ENCODE peak calls at places on chromosomes 13 and 19, in nine cellular contexts. L is GM12864, H is GM12878, T is fibroblast of lung, J is uterus, Q is endodermal cell, I is right lobe of liver, P is thoracic aorta, S is Peyer's patch. G is an unnamed sample.

GRCh38 chr13:91045351-91046034 is 302.0 kb upstream of the MIR17HG start:
- DNase-seq in P (no peak), L (no peak), S (no peak), Q (no peak), I (no peak), T (peak; percentile 9), H (no peak), J (no peak), G (no peak)

GRCh38 chr19:1045247-1045603 is 5.3 kb downstream of the ABCA7 start:
- DNase-seq in I (no peak), H (no peak), L (no peak), T (no peak), S (peak; percentile 77), Q (peak; percentile 94), P (no peak), J (no peak), G (no peak)

GRCh38 chr13:80727321-80727975 is 386.5 kb upstream of the SPRY2 start:
- DNase-seq in S (no peak), H (no peak), J (no peak), Q (no peak), L (no peak), T (no peak), P (no peak), I (no peak), G (no peak)

GRCh38 chr13:77136902-77137420 is 110.0 kb upstream of the FBXL3 start:
- DNase-seq in P (no peak), J (no peak), H (no peak), T (peak; percentile 96), Q (no peak), L (no peak), S (no peak), I (no peak), G (peak; percentile 34)

GRCh38 chr13:109400625-109401257 is 385.6 kb downstream of the IRS2 start:
- DNase-seq in I (peak; percentile 83), L (no peak), J (no peak), Q (no peak), S (peak; percentile 65), H (no peak), P (no peak), T (peak; percentile 6), G (no peak)

GRCh38 chr19:18300930-18301717 is 19.7 kb upstream of the JUND start:
- DNase-seq in H (no peak), S (peak; percentile 87), I (peak; percentile 96), T (peak; percentile 67), J (peak; percentile 83), L (no peak), Q (peak; percentile 54), P (peak; percentile 80), G (peak; percentile 87)

GRCh38 chr13:74191036-74191809 is 57.0 kb upstream of the KLF12 start:
- DNase-seq in H (no peak), P (no peak), J (no peak), L (no peak), T (peak; percentile 44), S (no peak), I (no peak), Q (no peak), G (no peak)

GRCh38 chr13:111117961-111118360 is 2.9 kb downstream of the ARHGEF7 start:
- DNase-seq in T (no peak), P (no peak), I (no peak), L (no peak), J (no peak), S (no peak), Q (no peak), H (no peak), G (no peak)

GRCh38 chr19:40223135-40223822 is 3.2 kb downstream of the CCNP start:
- DNase-seq in I (no peak), Q (peak; percentile 95), J (no peak), H (no peak), P (no peak), S (peak; percentile 75), T (no peak), L (no peak), G (no peak)

GRCh38 chr13:33213024-33213795 is 72.3 kb downstream of the STARD13 start:
- DNase-seq in S (no peak), Q (no peak), I (no peak), H (no peak), T (peak; percentile 88), P (no peak), J (no peak), L (no peak), G (no peak)

GRCh38 chr13:35489050-35489449 is 12.6 kb upstream of the MAB21L1 start:
- DNase-seq in L (no peak), I (no peak), Q (no peak), H (no peak), P (no peak), J (no peak), S (no peak), T (no peak), G (no peak)

GRCh38 chr13:113819731-113820715 is 43.9 kb downstream of the GAS6 start:
- DNase-seq in I (no peak), T (no peak), Q (no peak), P (no peak), S (no peak), J (no peak), L (no peak), H (no peak), G (no peak)

GRCh38 chr13:113819341-113819730 is 44.5 kb downstream of the GAS6 start:
- DNase-seq in S (no peak), H (no peak), L (no peak), P (no peak), Q (no peak), T (no peak), J (no peak), I (no peak), G (no peak)

GRCh38 chr13:113822266-113822665 is 41.6 kb downstream of the GAS6 start:
- DNase-seq in L (no peak), P (no peak), I (no peak), H (no peak), T (no peak), S (no peak), J (no peak), Q (no peak), G (no peak)

GRCh38 chr13:113821847-113822246 is 42.0 kb downstream of the GAS6 start:
- DNase-seq in Q (no peak), J (peak; percentile 47), H (no peak), I (no peak), P (no peak), L (no peak), S (no peak), T (no peak), G (no peak)

GRCh38 chr13:113820813-113821651 is 42.8 kb downstream of the GAS6 start:
- DNase-seq in H (no peak), L (no peak), T (peak; percentile 99), P (no peak), S (peak; percentile 63), Q (no peak), I (no peak), J (peak; percentile 87), G (peak; percentile 97)
- TF ChIP-seq CTCF in H (no peak), L (no peak), T (no peak), P (no peak), S (no peak), Q (no peak), I (no peak), J (peak; percentile 16), G (peak; percentile 3)

DNA sequence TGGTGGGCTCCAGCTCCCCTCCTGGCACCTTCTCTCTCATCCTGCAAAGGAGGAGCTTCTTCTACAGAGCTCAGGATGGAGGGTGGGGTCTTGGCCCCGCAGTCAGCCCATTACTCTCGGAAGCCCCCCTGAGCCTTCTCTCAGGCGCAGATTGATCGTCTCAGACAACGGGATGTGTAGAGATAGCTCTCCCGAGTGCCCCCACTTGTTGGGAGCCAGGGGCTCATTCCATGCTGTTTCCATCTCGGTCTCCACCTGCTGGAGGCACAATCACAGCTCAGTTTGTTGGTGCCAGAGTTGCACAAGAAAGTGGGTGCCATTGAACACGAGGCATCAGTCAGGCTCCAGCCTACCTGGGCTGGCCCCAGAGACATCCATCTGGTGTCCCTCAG is 3.6 kb upstream of the ZNF135 start:
- DNase-seq in T (no peak), I (no peak), L (no peak), S (no peak), J (no peak), H (no peak), Q (no peak), P (no peak), G (no peak)
- H3K4me3 ChIP-seq in T (no peak overlapping the region), I (no peak overlapping the region), L (no peak overlapping the region), S (peak overlapping the region; percentile 25), J (peak overlapping the region; percentile 26), H (no peak overlapping the region), Q (no peak overlapping the region), P (peak overlapping the region; percentile 64), G (no peak overlapping the region)

GRCh38 chr19:35276706-35277281 is 5.5 kb upstream of the HAMP start:
- DNase-seq in J (no peak), P (no peak), Q (no peak), H (no peak), T (no peak), S (no peak), I (no peak), L (no peak), G (no peak)

GRCh38 chr19:35281303-35281702 is 1.0 kb upstream of the HAMP start:
- DNase-seq in H (no peak), I (no peak), L (no peak), J (no peak), S (no peak), T (no peak), Q (no peak), P (no peak), G (no peak)

GRCh38 chr19:35278578-35279284 is 3.6 kb upstream of the HAMP start:
- DNase-seq in I (peak; percentile 78), Q (no peak), H (no peak), P (no peak), S (no peak), L (no peak), T (no peak), J (no peak), G (no peak)

GRCh38 chr19:35279374-35279773 is 3.0 kb upstream of the HAMP start:
- DNase-seq in P (no peak), Q (no peak), S (no peak), I (no peak), H (no peak), L (no peak), J (no peak), T (no peak), G (no peak)

GRCh38 chr19:35279985-35280821 is 2.1 kb upstream of the HAMP start:
- DNase-seq in P (no peak), Q (no peak), L (no peak), H (peak; percentile 28), I (peak; percentile 84), J (no peak), T (no peak), S (no peak), G (no peak)
- TF ChIP-seq CTCF in P (no peak), Q (no peak), L (no peak), H (no peak), I (no peak), J (no peak), T (no peak), S (no peak), G (no peak)

DNA sequence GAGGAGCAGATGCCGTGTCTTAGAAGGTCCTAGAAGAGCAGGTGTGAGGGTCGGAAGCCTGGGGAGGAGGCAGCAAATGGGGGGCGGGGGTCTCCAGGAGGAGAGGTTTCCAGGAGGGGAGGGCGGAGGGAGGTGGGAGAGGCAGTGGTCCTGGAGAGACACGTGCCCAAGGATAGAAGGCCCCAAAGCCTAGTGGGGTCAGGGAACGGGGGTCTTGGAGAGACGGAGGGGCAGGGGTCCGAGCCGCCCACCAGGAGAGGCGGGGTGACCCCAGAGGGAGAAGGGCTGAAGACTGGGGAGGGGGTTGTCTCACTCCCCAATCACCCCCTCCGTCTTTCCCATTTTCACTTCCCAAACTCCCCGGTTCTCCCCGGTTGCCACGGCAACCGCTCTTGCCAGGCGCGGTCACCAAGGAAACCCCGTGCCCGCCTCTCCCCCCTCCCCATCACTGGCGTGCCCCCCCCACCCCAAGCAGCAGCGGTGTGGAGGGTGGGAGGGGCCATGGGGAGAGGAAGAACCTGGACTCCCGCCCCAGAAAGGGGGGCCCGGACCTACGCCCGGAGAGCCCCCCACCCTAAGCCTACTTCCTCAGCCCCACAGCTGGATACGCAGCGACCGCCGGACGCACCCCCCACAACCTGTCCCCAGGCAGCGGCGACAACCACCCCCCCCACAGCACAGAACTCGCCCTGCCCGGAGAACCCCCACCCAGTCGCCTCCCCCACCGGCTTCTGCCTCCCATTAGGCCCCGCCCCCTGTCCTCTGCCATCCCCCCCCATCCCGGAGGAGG is 988 bp downstream of the LRRC4B start:
- DNase-seq in L (no peak), T (no peak), P (no peak), S (no peak), Q (peak; percentile 59), I (no peak), J (no peak), H (no peak), G (no peak)
- H3K4me3 ChIP-seq in L (no peak overlapping the region), T (no peak overlapping the region), P (no peak overlapping the region), S (peak overlapping the region; percentile 42), Q (no peak overlapping the region), I (no peak overlapping the region), J (peak overlapping the region; percentile 37), H (no peak overlapping the region), G (no peak overlapping the region)

G was measured in fibroblast of the aortic adventitia.